ENCODE peak calls at places on chromosomes 2 and 18, in five cellular contexts. Z, V, R, W and Q are unnamed samples.

GRCh38 chr2:230714122-230714453 is 1.4 kb downstream of the CAB39 start:
- DNase-seq in Z (peak; percentile 59), R (no peak), W (peak; percentile 30), V (peak; percentile 13), Q (no peak)

GRCh38 chr18:65869527-65869926 is 118.7 kb downstream of the CDH7 start:
- DNase-seq in V (no peak), W (no peak), R (no peak), Z (no peak), Q (no peak)

GRCh38 chr2:203636896-203637818 is 69.3 kb upstream of the CD28 start:
- DNase-seq in W (no peak), Z (no peak), V (no peak), R (no peak), Q (no peak)

GRCh38 chr2:180497621-180498152 is 482.7 kb upstream of the UBE2E3 start:
- DNase-seq in W (no peak), V (no peak), Z (no peak), R (no peak), Q (no peak)

GRCh38 chr2:98902209-98903063 is 33.6 kb downstream of the CRACDL start:
- DNase-seq in R (no peak), V (no peak), Z (no peak), W (no peak), Q (no peak)

GRCh38 chr18:11494093-11494492 is 115.3 kb upstream of the SLC35G4 start:
- DNase-seq in R (no peak), W (no peak), Z (no peak), V (no peak), Q (no peak)

GRCh38 chr18:76402026-76402990 is 92.7 kb downstream of the ZNF516 start:
- DNase-seq in W (no peak), Z (no peak), R (no peak), V (no peak), Q (no peak)

GRCh38 chr2:126831234-126832005 is 67.3 kb upstream of the TEX51 start:
- DNase-seq in R (no peak), Z (no peak), V (no peak), W (no peak), Q (no peak)

GRCh38 chr2:112869258-112869842 is 32.8 kb upstream of the IL1B start:
- DNase-seq in V (no peak), Z (no peak), R (no peak), W (no peak), Q (no peak)

GRCh38 chr2:46956981-46957531 is 41.5 kb upstream of the MCFD2 start:
- DNase-seq in V (no peak), Z (no peak), R (no peak), W (no peak), Q (no peak)

GRCh38 chr2:144965172-144965571 is 445.3 kb upstream of the ZEB2 start:
- DNase-seq in W (no peak), R (no peak), V (no peak), Z (no peak), Q (no peak)

GRCh38 chr18:44507729-44508325 is 172.9 kb upstream of the SETBP1 start:
- DNase-seq in W (no peak), Z (peak; percentile 1), R (peak; percentile 88), V (no peak), Q (peak; percentile 15)

GRCh38 chr2:219175928-219176817 is 552 bp downstream of the CNPPD1 start:
- DNase-seq in V (no peak), Z (peak; percentile 68), R (peak; percentile 93), W (peak; percentile 33), Q (peak; percentile 66)

GRCh38 chr2:97742381-97742847 is 29.0 kb downstream of the ZAP70 start:
- DNase-seq in Z (no peak), W (no peak), R (peak; percentile 66), V (no peak), Q (no peak)

GRCh38 chr2:99865217-99865569 is 277.2 kb downstream of the AFF3 start:
- DNase-seq in R (no peak), Z (no peak), W (no peak), V (no peak), Q (no peak)

GRCh38 chr2:118830121-118830520 is 17.3 kb downstream of the EN1 start:
- DNase-seq in W (no peak), V (no peak), Z (no peak), R (no peak), Q (no peak)

GRCh38 chr2:221258464-221258863 is 313.6 kb downstream of the EPHA4 start:
- DNase-seq in R (no peak), Z (no peak), W (no peak), V (no peak), Q (no peak)

GRCh38 chr2:144660518-144661316 is 140.8 kb upstream of the ZEB2 start:
- DNase-seq in V (no peak), Z (no peak), R (no peak), W (no peak), Q (no peak)

GRCh38 chr2:236981710-236982485 is 103.8 kb upstream of the COPS8 start:
- DNase-seq in V (no peak), W (no peak), R (peak; percentile 62), Z (no peak), Q (no peak)

GRCh38 chr2:96342085-96342484 is 6.5 kb downstream of the NCAPH start:
- DNase-seq in W (peak; percentile 56), R (no peak), V (peak; percentile 40), Z (no peak), Q (no peak)

GRCh38 chr18:21167641-21168372 is 56.2 kb upstream of the ROCK1 start:
- DNase-seq in W (no peak), R (no peak), V (no peak), Z (no peak), Q (no peak)

GRCh38 chr2:236229186-236229585 is 35.0 kb downstream of the ASB18 start:
- DNase-seq in R (no peak), W (no peak), Z (no peak), V (no peak), Q (no peak)

GRCh38 chr2:30361751-30362394 is 85.2 kb upstream of the LCLAT1 start:
- DNase-seq in W (no peak), V (no peak), Z (no peak), R (no peak), Q (no peak)

GRCh38 chr2:10297950-10298349 is 4.8 kb upstream of the HPCAL1 start:
- DNase-seq in R (no peak), W (peak; percentile 77), V (peak; percentile 34), Z (no peak), Q (no peak)

GRCh38 chr2:44430340-44430739 is 68.6 kb downstream of the CAMKMT start:
- DNase-seq in W (no peak), Z (no peak), V (no peak), R (no peak), Q (no peak)

GRCh38 chr2:644871-645270 is 32.3 kb downstream of the TMEM18 start:
- DNase-seq in V (no peak), R (no peak), Z (no peak), W (no peak), Q (no peak)

GRCh38 chr2:48448274-48449061 is 81.5 kb upstream of the STON1 start:
- DNase-seq in Z (no peak), V (no peak), W (no peak), R (no peak), Q (no peak)

GRCh38 chr2:122830157-122830556 is 1074.7 kb downstream of the TSN start:
- DNase-seq in W (no peak), R (no peak), V (no peak), Z (no peak), Q (no peak)

GRCh38 chr2:122831644-122832043 is 1076.2 kb downstream of the TSN start:
- DNase-seq in R (no peak), W (no peak), V (no peak), Z (no peak), Q (no peak)
- H3K27ac ChIP-seq in R (no peak overlapping the region), W (no peak overlapping the region), V (no peak overlapping the region), Z (no peak overlapping the region), Q (no peak overlapping the region)

GRCh38 chr2:16383411-16383810 is 282.2 kb downstream of the CYRIA start:
- DNase-seq in Z (no peak), W (no peak), R (no peak), V (no peak), Q (no peak)

GRCh38 chr2:16386000-16386399 is 279.6 kb downstream of the CYRIA start:
- DNase-seq in W (no peak), V (no peak), R (no peak), Z (no peak), Q (no peak)

GRCh38 chr2:16386431-16386830 is 279.2 kb downstream of the CYRIA start:
- DNase-seq in Z (no peak), V (no peak), R (no peak), W (no peak), Q (no peak)

GRCh38 chr2:16387461-16387960 is 278.1 kb downstream of the CYRIA start:
- DNase-seq in V (no peak), Z (no peak), W (no peak), R (no peak), Q (no peak)

DNA sequence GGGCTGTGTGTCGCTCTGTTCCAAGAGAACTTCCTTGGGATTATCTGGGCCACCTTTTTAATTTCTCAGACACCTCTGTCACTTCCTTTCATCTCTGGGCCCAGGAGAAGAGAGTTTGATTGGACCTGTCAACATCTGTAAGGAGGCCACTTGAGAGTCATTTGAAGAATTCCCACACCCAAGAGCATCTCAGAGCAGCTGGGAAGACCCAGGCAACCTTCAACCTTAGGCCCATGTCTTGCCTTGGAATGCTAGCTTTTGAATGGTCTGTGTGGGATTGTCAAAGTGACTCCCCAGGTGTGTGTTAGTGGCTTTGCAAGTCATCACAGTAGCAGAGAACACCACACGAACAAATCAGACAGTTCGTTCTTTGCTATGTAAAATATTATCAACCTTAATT is 280.3 kb downstream of the CYRIA start:
- DNase-seq in Z (no peak), W (no peak), V (no peak), R (no peak), Q (no peak)
- H3K27ac ChIP-seq in Z (no peak overlapping the region), W (no peak overlapping the region), V (no peak overlapping the region), R (no peak overlapping the region), Q (no peak overlapping the region)

DNA sequence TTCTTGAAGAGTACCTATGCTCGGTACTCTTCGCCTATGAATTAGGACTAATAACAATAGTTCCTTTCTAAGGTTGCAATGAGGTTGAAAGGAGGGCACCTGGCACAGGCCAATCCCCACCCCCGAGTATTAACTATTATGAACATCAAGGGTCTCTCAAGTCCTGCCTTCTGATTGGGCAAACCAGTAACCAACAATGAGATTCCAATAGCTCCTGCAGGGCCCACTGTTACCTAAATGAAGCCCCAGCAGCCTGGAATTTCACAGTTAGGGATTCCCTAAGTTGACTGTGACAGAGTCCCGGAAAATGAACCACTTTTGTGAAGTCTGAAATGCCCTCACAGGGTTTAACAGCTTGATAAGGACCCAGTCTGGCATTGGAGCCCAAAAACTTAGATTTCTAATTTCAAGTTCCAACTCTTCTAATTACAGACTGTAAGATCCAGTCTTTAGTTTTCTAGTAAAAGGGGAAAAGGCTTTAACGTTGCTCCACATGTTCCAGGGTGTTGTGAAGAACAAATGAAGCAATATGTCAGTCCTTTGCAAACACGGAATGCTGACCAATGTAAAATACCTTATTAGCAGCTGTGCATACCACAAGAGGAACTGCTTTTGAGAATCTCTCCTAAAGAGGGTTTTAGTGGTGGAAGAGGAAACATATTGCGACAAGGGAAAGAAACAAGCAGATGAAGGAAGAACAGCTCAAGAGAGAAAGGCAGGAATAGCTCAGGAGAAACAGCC is 277.7 kb upstream of the MAP2 start:
- DNase-seq in V (no peak), Z (no peak), W (no peak), R (no peak), Q (no peak)
- H3K27ac ChIP-seq in V (no peak overlapping the region), Z (no peak overlapping the region), W (no peak overlapping the region), R (peak overlapping the region; percentile 55), Q (no peak overlapping the region)

DNA sequence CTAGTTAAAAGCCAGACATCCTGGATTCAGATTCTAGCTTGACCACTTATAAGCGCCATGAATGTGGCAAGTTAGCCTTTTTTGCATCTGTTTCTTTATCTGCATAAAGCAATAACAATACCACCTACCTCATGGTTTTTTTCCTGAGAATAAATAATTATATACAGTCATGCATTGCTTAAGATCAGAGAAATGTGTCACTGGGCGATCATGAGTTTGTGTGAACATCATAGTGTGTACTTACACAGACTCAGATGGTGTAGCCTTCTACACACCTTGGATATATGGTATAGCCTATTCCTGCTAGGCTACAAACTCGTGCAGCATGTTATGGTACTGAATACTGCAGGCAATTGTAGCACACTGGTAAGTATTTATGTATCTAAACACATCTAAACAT is 84.7 kb upstream of the PELI1 start:
- DNase-seq in Z (no peak), W (no peak), V (no peak), R (no peak), Q (no peak)
- H3K27ac ChIP-seq in Z (peak overlapping the region; percentile 76), W (no peak overlapping the region), V (no peak overlapping the region), R (peak overlapping the region; percentile 91), Q (peak overlapping the region; percentile 83)